ENCODE peak calls at places on chromosomes 11 and 22, in six cellular contexts. W, P, M, L, B and N are unnamed samples.

GRCh38 chr11:118659956-118660645 is 19.3 kb downstream of the TREH start:
- DNase-seq in W (no peak), P (no peak), M (no peak), L (no peak), B (no peak), N (no peak)

GRCh38 chr11:72570893-72571741 is 103.1 kb downstream of the PDE2A start:
- DNase-seq in W (no peak), P (peak), M (no peak), L (no peak), B (no peak), N (no peak)

GRCh38 chr11:61505106-61505505 is 3.4 kb upstream of the LRRC10B start:
- DNase-seq in W (no peak), P (no peak), M (no peak), L (no peak), B (no peak), N (no peak)

GRCh38 chr11:66637557-66638176 is 836 bp upstream of the RBM4 start:
- DNase-seq in W (no peak), P (no peak), M (peak), L (no peak), B (no peak), N (no peak)

GRCh38 chr11:135033545-135033944 is 621.5 kb upstream of the B3GAT1 start:
- DNase-seq in W (no peak), P (no peak), M (no peak), L (no peak), B (no peak), N (no peak)

GRCh38 chr22:35917651-35918050 is 111.0 kb downstream of the RBFOX2 start:
- DNase-seq in W (no peak), P (no peak), M (no peak), L (no peak), B (no peak), N (no peak)

GRCh38 chr11:126515501-126515900 is 160.0 kb downstream of the ST3GAL4 start:
- DNase-seq in W (no peak), P (no peak), M (no peak), L (no peak), B (no peak), N (no peak)

GRCh38 chr11:22338465-22338810 is 257 bp downstream of the SLC17A6 start:
- DNase-seq in W (no peak), P (no peak), M (no peak), L (no peak), B (no peak), N (no peak)

GRCh38 chr11:96012086-96012824 is 88.3 kb upstream of the MTMR2 start:
- DNase-seq in W (no peak), P (no peak), M (no peak), L (peak), B (no peak), N (peak)

GRCh38 chr22:39003165-39003638 is 10.9 kb upstream of the APOBEC3C start:
- DNase-seq in W (no peak), P (no peak), M (peak), L (peak), B (peak), N (peak)

GRCh38 chr11:15275141-15275540 is 160.4 kb downstream of the INSC start:
- DNase-seq in W (no peak), P (no peak), M (no peak), L (no peak), B (no peak), N (no peak)

GRCh38 chr11:3228445-3228829 is 3.8 kb downstream of the MRGPRE start:
- DNase-seq in W (no peak), P (no peak), M (no peak), L (no peak), B (no peak), N (no peak)

GRCh38 chr11:79437274-79437980 is 3.4 kb downstream of the TENM4 start:
- DNase-seq in W (peak), P (peak), M (no peak), L (peak), B (no peak), N (no peak)

GRCh38 chr11:17564687-17565042 is 17.6 kb downstream of the OTOG start:
- DNase-seq in W (no peak), P (no peak), M (no peak), L (no peak), B (no peak), N (no peak)

GRCh38 chr11:35256296-35256695 is 117.3 kb downstream of the CD44 start:
- DNase-seq in W (no peak), P (no peak), M (no peak), L (no peak), B (no peak), N (no peak)

GRCh38 chr11:23727821-23728220 is 769.0 kb upstream of the LUZP2 start:
- DNase-seq in W (no peak), P (no peak), M (no peak), L (no peak), B (peak), N (no peak)

GRCh38 chr11:117799634-117800033 is 2.6 kb upstream of the DSCAML1 start:
- DNase-seq in W (no peak), P (no peak), M (no peak), L (no peak), B (no peak), N (no peak)

GRCh38 chr11:1033016-1033798 is 3.3 kb downstream of the MUC6 start:
- DNase-seq in W (no peak), P (no peak), M (no peak), L (no peak), B (no peak), N (no peak)